ENCODE peak calls at places on chromosomes 16 and 17, in six cellular contexts. One of them, this sample, is unnamed.

GRCh38 chr17:36661047-36661666 is 59.8 kb downstream of the MRM1 start:
- DNase-seq in HTR-8/SVneo: no peak
- DNase-seq in foreskin melanocyte: no peak
- DNase-seq in glutamatergic neuron: peak
- DNase-seq in T-helper 1 cell: no peak
- DNase-seq in NCI-H748 treated with DMSO at 0.1 percent for 48 hours: peak
- DNase-seq in this sample: no peak

GRCh38 chr17:17781591-17782424 is 55.0 kb downstream of the SREBF1 start:
- DNase-seq in HTR-8/SVneo: peak
- DNase-seq in foreskin melanocyte: peak
- DNase-seq in glutamatergic neuron: peak
- DNase-seq in T-helper 1 cell: no peak
- DNase-seq in NCI-H748 treated with DMSO at 0.1 percent for 48 hours: peak
- DNase-seq in this sample: no peak

GRCh38 chr16:81567987-81568748 is 123.6 kb downstream of the CMIP start:
- DNase-seq in HTR-8/SVneo: peak
- DNase-seq in foreskin melanocyte: peak
- DNase-seq in glutamatergic neuron: no peak
- DNase-seq in T-helper 1 cell: no peak
- DNase-seq in NCI-H748 treated with DMSO at 0.1 percent for 48 hours: no peak
- DNase-seq in this sample: no peak

GRCh38 chr17:16941072-16941641 is 30.8 kb downstream of the TNFRSF13B start:
- DNase-seq in HTR-8/SVneo: no peak
- DNase-seq in foreskin melanocyte: no peak
- DNase-seq in glutamatergic neuron: no peak
- DNase-seq in T-helper 1 cell: no peak
- DNase-seq in NCI-H748 treated with DMSO at 0.1 percent for 48 hours: no peak
- DNase-seq in this sample: peak

GRCh38 chr16:73382921-73383594 is 335.1 kb upstream of the ZFHX3 start:
- DNase-seq in HTR-8/SVneo: no peak
- DNase-seq in foreskin melanocyte: no peak
- DNase-seq in glutamatergic neuron: no peak
- DNase-seq in T-helper 1 cell: no peak
- DNase-seq in NCI-H748 treated with DMSO at 0.1 percent for 48 hours: no peak
- DNase-seq in this sample: no peak

GRCh38 chr16:77290451-77291110 is 91.4 kb downstream of the SYCE1L start:
- DNase-seq in HTR-8/SVneo: no peak
- DNase-seq in foreskin melanocyte: no peak
- DNase-seq in glutamatergic neuron: no peak
- DNase-seq in T-helper 1 cell: no peak
- DNase-seq in NCI-H748 treated with DMSO at 0.1 percent for 48 hours: peak
- DNase-seq in this sample: no peak

GRCh38 chr17:75077490-75078096 is 10.2 kb upstream of the SLC16A5 start:
- DNase-seq in HTR-8/SVneo: no peak
- DNase-seq in foreskin melanocyte: no peak
- DNase-seq in glutamatergic neuron: peak
- DNase-seq in T-helper 1 cell: no peak
- DNase-seq in NCI-H748 treated with DMSO at 0.1 percent for 48 hours: no peak
- DNase-seq in this sample: peak

GRCh38 chr16:66619534-66620418 is 15.3 kb downstream of the CMTM3 start:
- DNase-seq in HTR-8/SVneo: peak
- DNase-seq in foreskin melanocyte: peak
- DNase-seq in glutamatergic neuron: no peak
- DNase-seq in T-helper 1 cell: no peak
- DNase-seq in NCI-H748 treated with DMSO at 0.1 percent for 48 hours: no peak
- DNase-seq in this sample: no peak

GRCh38 chr16:88315543-88316105 is 67.1 kb upstream of the ZNF469 start:
- DNase-seq in HTR-8/SVneo: peak
- DNase-seq in foreskin melanocyte: no peak
- DNase-seq in glutamatergic neuron: peak
- DNase-seq in T-helper 1 cell: no peak
- DNase-seq in NCI-H748 treated with DMSO at 0.1 percent for 48 hours: no peak
- DNase-seq in this sample: no peak

GRCh38 chr17:72560303-72561247 is 439.8 kb downstream of the SOX9 start:
- DNase-seq in HTR-8/SVneo: peak
- DNase-seq in foreskin melanocyte: no peak
- DNase-seq in glutamatergic neuron: peak
- DNase-seq in T-helper 1 cell: no peak
- DNase-seq in NCI-H748 treated with DMSO at 0.1 percent for 48 hours: peak
- DNase-seq in this sample: peak

GRCh38 chr16:48409839-48410610 is 24.8 kb upstream of the SIAH1 start:
- DNase-seq in HTR-8/SVneo: peak
- DNase-seq in foreskin melanocyte: no peak
- DNase-seq in glutamatergic neuron: no peak
- DNase-seq in T-helper 1 cell: no peak
- DNase-seq in NCI-H748 treated with DMSO at 0.1 percent for 48 hours: no peak
- DNase-seq in this sample: no peak

GRCh38 chr17:82848022-82848592 is 8.3 kb upstream of the ZNF750 start:
- DNase-seq in HTR-8/SVneo: no peak
- DNase-seq in foreskin melanocyte: no peak
- DNase-seq in glutamatergic neuron: no peak
- DNase-seq in T-helper 1 cell: no peak
- DNase-seq in NCI-H748 treated with DMSO at 0.1 percent for 48 hours: no peak
- DNase-seq in this sample: peak

GRCh38 chr17:39894681-39895376 is 23.6 kb downstream of the GSDMB start:
- DNase-seq in HTR-8/SVneo: no peak
- DNase-seq in foreskin melanocyte: no peak
- DNase-seq in glutamatergic neuron: no peak
- DNase-seq in T-helper 1 cell: no peak
- DNase-seq in NCI-H748 treated with DMSO at 0.1 percent for 48 hours: no peak
- DNase-seq in this sample: no peak

GRCh38 chr16:32116080-32116479 is 137.0 kb upstream of the TP53TG3D start:
- DNase-seq in HTR-8/SVneo: no peak
- DNase-seq in foreskin melanocyte: no peak
- DNase-seq in glutamatergic neuron: no peak
- DNase-seq in T-helper 1 cell: no peak
- DNase-seq in NCI-H748 treated with DMSO at 0.1 percent for 48 hours: no peak
- DNase-seq in this sample: no peak

GRCh38 chr17:63503330-63503685 is 19.9 kb upstream of the KCNH6 start:
- DNase-seq in HTR-8/SVneo: no peak
- DNase-seq in foreskin melanocyte: no peak
- DNase-seq in glutamatergic neuron: no peak
- DNase-seq in T-helper 1 cell: no peak
- DNase-seq in NCI-H748 treated with DMSO at 0.1 percent for 48 hours: peak
- DNase-seq in this sample: no peak

GRCh38 chr16:84832488-84833141 is 12.8 kb downstream of the CRISPLD2 start:
- DNase-seq in HTR-8/SVneo: no peak
- DNase-seq in foreskin melanocyte: no peak
- DNase-seq in glutamatergic neuron: no peak
- DNase-seq in T-helper 1 cell: no peak
- DNase-seq in NCI-H748 treated with DMSO at 0.1 percent for 48 hours: no peak
- DNase-seq in this sample: no peak

GRCh38 chr17:48576479-48577309 is 1.5 kb downstream of the HOXB4 start:
- DNase-seq in HTR-8/SVneo: no peak
- DNase-seq in foreskin melanocyte: no peak
- DNase-seq in glutamatergic neuron: no peak
- DNase-seq in T-helper 1 cell: no peak
- DNase-seq in NCI-H748 treated with DMSO at 0.1 percent for 48 hours: no peak
- DNase-seq in this sample: no peak

GRCh38 chr17:33977729-33978514 is 277.2 kb upstream of the CCL2 start:
- DNase-seq in HTR-8/SVneo: no peak
- DNase-seq in foreskin melanocyte: no peak
- DNase-seq in glutamatergic neuron: no peak
- DNase-seq in T-helper 1 cell: no peak
- DNase-seq in NCI-H748 treated with DMSO at 0.1 percent for 48 hours: no peak
- DNase-seq in this sample: no peak

GRCh38 chr17:75181608-75182318 is 996 bp downstream of the SUMO2 start:
- DNase-seq in HTR-8/SVneo: no peak
- DNase-seq in foreskin melanocyte: no peak
- DNase-seq in glutamatergic neuron: no peak
- DNase-seq in T-helper 1 cell: peak
- DNase-seq in NCI-H748 treated with DMSO at 0.1 percent for 48 hours: no peak
- DNase-seq in this sample: no peak

GRCh38 chr17:57597531-57598453 is 147.3 kb downstream of the CCDC182 start:
- DNase-seq in HTR-8/SVneo: peak
- DNase-seq in foreskin melanocyte: peak
- DNase-seq in glutamatergic neuron: peak
- DNase-seq in T-helper 1 cell: no peak
- DNase-seq in NCI-H748 treated with DMSO at 0.1 percent for 48 hours: peak
- DNase-seq in this sample: no peak

GRCh38 chr17:27433521-27433920 is 22.7 kb upstream of the KSR1 start:
- DNase-seq in HTR-8/SVneo: no peak
- DNase-seq in foreskin melanocyte: no peak
- DNase-seq in glutamatergic neuron: no peak
- DNase-seq in T-helper 1 cell: no peak
- DNase-seq in NCI-H748 treated with DMSO at 0.1 percent for 48 hours: no peak
- DNase-seq in this sample: no peak

GRCh38 chr17:11467639-11468038 is 130.6 kb upstream of the DNAH9 start:
- DNase-seq in HTR-8/SVneo: no peak
- DNase-seq in foreskin melanocyte: no peak
- DNase-seq in glutamatergic neuron: no peak
- DNase-seq in T-helper 1 cell: no peak
- DNase-seq in NCI-H748 treated with DMSO at 0.1 percent for 48 hours: no peak
- DNase-seq in this sample: no peak